ENCODE peak calls at places on chromosomes 13 and 19, in five cellular contexts. L is HT-29, G is tibial nerve, C is GM12878, P is ecto neural progenitor cell. K is an unnamed sample.

GRCh38 chr19:5290336-5291262 is 50.0 kb downstream of the PTPRS start:
- DNase-seq in L (no peak), G (no peak), C (no peak), P (peak), K (no peak)

GRCh38 chr13:31195616-31196015 is 4.2 kb upstream of the B3GLCT start:
- DNase-seq in L (no peak), G (no peak), C (no peak), P (no peak), K (no peak)

GRCh38 chr19:19955208-19955607 is 54.5 kb downstream of the ZNF93 start:
- DNase-seq in L (no peak), G (no peak), C (no peak), P (no peak), K (no peak)

GRCh38 chr19:42023121-42023942 is 29.3 kb upstream of the ATP1A3 start:
- DNase-seq in L (peak), G (no peak), C (no peak), P (peak), K (no peak)

GRCh38 chr19:4449022-4449825 is 8.4 kb downstream of the UBXN6 start:
- DNase-seq in L (no peak), G (no peak), C (no peak), P (no peak), K (no peak)

GRCh38 chr19:995051-995827 is 5.0 kb upstream of the GRIN3B start:
- DNase-seq in L (no peak), G (no peak), C (no peak), P (no peak), K (no peak)

GRCh38 chr13:24381539-24382265 is 72.3 kb downstream of the C1QTNF9 start:
- DNase-seq in L (no peak), G (peak), C (no peak), P (no peak), K (no peak)

GRCh38 chr19:46428278-46429141 is at the start of gene PNMA8C:
- DNase-seq in L (peak), G (no peak), C (no peak), P (peak), K (peak)

GRCh38 chr13:108176685-108177274 is 38.6 kb downstream of the LIG4 start:
- DNase-seq in L (peak), G (peak), C (no peak), P (no peak), K (no peak)

GRCh38 chr13:72141845-72142470 is 275.0 kb upstream of the DACH1 start:
- DNase-seq in L (no peak), G (no peak), C (no peak), P (no peak), K (no peak)

GRCh38 chr13:96198038-96198437 is 108.1 kb downstream of the HS6ST3 start:
- DNase-seq in L (no peak), G (no peak), C (no peak), P (no peak), K (no peak)

K was measured in NCI-H510A treated with DMSO at 0.1 percent for 48 hours.